ENCODE peak calls at places on chromosomes 6 and 20, in four cellular contexts. I is K562, A is HepG2, X is SK-N-SH. T is an unnamed sample.

GRCh38 chr6:32086661-32087573 is 22.2 kb downstream of the TNXB start:
- DNase-seq in A (peak), I (no peak), X (no peak), T (no peak)

GRCh38 chr6:84645563-84646266 is 118.7 kb downstream of the TBX18 start:
- DNase-seq in A (no peak), X (no peak), I (no peak), T (no peak)

GRCh38 chr6:169420912-169421543 is 167.4 kb upstream of the THBS2 start:
- DNase-seq in I (peak), X (peak), A (peak), T (peak)

GRCh38 chr6:67433124-67433523 is 1202.0 kb upstream of the ADGRB3 start:
- DNase-seq in X (no peak), A (no peak), I (no peak), T (no peak)

GRCh38 chr6:34390531-34391013 is 1.9 kb downstream of the NUDT3 start:
- DNase-seq in A (no peak), I (no peak), X (no peak), T (no peak)

GRCh38 chr20:38658879-38659612 is 57.4 kb downstream of the ARHGAP40 start:
- DNase-seq in I (peak), A (peak), X (peak), T (peak)

GRCh38 chr20:6746901-6747609 is 20.4 kb upstream of the BMP2 start:
- DNase-seq in A (peak), I (no peak), X (no peak), T (peak)

GRCh38 chr20:33812673-33813462 is 1.7 kb downstream of the CHMP4B start:
- DNase-seq in A (peak), X (peak), I (peak), T (no peak)

GRCh38 chr6:39240155-39240757 is 11.0 kb upstream of the KCNK5 start:
- DNase-seq in I (no peak), A (no peak), X (no peak), T (no peak)

GRCh38 chr6:43753570-43754183 is 16.3 kb upstream of the VEGFA start:
- DNase-seq in A (no peak), X (no peak), I (no peak), T (no peak)

GRCh38 chr6:130211697-130212096 is 11.1 kb downstream of the SAMD3 start:
- DNase-seq in A (no peak), I (no peak), X (no peak), T (no peak)

GRCh38 chr20:61537239-61537638 is 285.2 kb downstream of the CDH4 start:
- DNase-seq in X (no peak), A (no peak), I (no peak), T (no peak)

GRCh38 chr20:63963348-63963741 is 6.4 kb downstream of the ZNF512B start:
- DNase-seq in I (no peak), A (no peak), X (no peak), T (no peak)

GRCh38 chr6:149233056-149233715 is 84.3 kb upstream of the TAB2 start:
- DNase-seq in X (no peak), A (peak), I (peak), T (no peak)

GRCh38 chr20:59207742-59208357 is 44.2 kb downstream of the ZNF831 start:
- DNase-seq in A (peak), I (peak), X (peak), T (peak)

GRCh38 chr6:34416877-34417371 is 8.9 kb downstream of the RPS10 start:
- DNase-seq in A (no peak), I (no peak), X (no peak), T (no peak)

GRCh38 chr6:33668914-33669313 is 42.6 kb downstream of the UQCC2 start:
- DNase-seq in X (no peak), A (no peak), I (peak), T (no peak)

GRCh38 chr20:38791291-38791690 is 14.2 kb upstream of the PPP1R16B start:
- DNase-seq in X (no peak), A (no peak), I (no peak), T (no peak)

GRCh38 chr20:15257071-15257470 is 919.7 kb upstream of the FLRT3 start:
- DNase-seq in A (no peak), X (no peak), I (no peak), T (no peak)

GRCh38 chr20:18240997-18241396 is 47.3 kb upstream of the ZNF133 start:
- DNase-seq in A (no peak), I (no peak), X (no peak), T (no peak)

GRCh38 chr6:54003316-54003715 is 107.9 kb upstream of the MLIP start:
- DNase-seq in X (no peak), I (no peak), A (no peak), T (no peak)

GRCh38 chr6:57313711-57314471 is 3.5 kb upstream of the PRIM2 start:
- DNase-seq in I (no peak), X (no peak), A (no peak), T (no peak)

GRCh38 chr6:7129784-7130569 is 22.2 kb downstream of the RREB1 start:
- DNase-seq in I (no peak), A (peak), X (no peak), T (no peak)

GRCh38 chr6:69063401-69063800 is 428.3 kb downstream of the ADGRB3 start:
- DNase-seq in X (no peak), A (no peak), I (no peak), T (no peak)

GRCh38 chr20:35695245-35695749 is 3.9 kb downstream of the NFS1 start:
- DNase-seq in A (peak), X (no peak), I (no peak), T (no peak)

GRCh38 chr20:57383447-57384347 is 7.5 kb upstream of the RBM38 start:
- DNase-seq in X (no peak), I (no peak), A (no peak), T (no peak)

GRCh38 chr6:156783958-156784357 is 6.8 kb downstream of the ARID1B start:
- DNase-seq in I (no peak), X (no peak), A (no peak), T (no peak)

GRCh38 chr6:13846841-13847240 is 32.5 kb upstream of the MCUR1 start:
- DNase-seq in A (peak), X (peak), I (peak), T (peak)

GRCh38 chr6:25050356-25050755 is 114.6 kb upstream of the RIPOR2 start:
- DNase-seq in X (no peak), I (no peak), A (no peak), T (no peak)

GRCh38 chr6:134436281-134436815 is 118.4 kb upstream of the SGK1 start:
- DNase-seq in I (peak), A (peak), X (no peak), T (no peak)

DNA sequence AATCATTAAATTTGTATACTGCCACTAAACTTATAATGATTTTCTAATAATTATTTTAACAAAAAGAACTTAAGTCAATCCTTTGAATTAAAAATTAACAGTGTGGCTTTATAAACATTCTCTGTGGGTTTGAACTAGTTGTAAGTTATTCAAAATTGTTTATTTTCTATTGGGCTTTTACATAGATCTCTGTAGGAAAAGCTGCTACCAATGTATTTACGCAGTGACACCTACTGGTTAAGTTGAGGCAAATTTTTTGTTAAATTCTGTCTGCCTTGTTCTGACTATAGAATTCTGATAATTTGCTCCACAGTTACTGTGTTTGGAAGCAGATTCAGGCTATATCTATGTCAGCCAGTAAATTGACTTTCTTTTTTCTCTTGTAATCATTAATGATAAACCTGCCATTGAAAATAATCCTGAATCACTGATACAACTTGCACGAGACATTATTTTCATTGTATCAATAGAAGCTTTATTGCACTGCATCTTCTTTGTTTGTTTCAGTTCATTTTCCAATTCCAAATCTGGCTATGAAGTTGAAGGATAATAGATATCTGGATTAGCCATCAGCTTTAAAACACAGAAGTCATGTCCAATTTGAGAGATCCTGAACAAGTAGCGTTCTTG is 66.0 kb upstream of the UTRN start:
- DNase-seq in A (peak), I (peak), X (peak), T (no peak)
- TF ChIP-seq FOXJ3 in A (no peak), I (no peak), X (no peak), T (no peak)

DNA sequence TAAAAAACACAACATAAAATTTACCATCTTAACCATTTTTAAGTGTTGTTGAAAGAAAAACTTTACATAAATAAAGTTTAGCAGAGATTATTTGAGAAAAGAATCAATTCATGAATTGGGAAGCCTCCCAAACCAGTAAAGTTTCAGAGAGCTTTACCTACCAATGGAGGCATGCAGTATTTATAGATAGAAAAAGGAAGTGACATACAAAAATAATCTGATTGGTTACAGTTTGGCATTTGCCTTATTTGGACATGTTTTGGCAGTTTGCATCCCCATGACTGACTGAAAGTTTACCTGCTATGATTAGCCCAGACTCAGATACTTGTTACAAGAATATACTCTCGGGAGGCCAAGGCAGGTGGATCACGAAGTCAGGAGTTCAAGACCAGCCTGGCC is 3.7 kb upstream of the CMTR1 start:
- DNase-seq in I (no peak), X (no peak), A (no peak), T (no peak)
- TF ChIP-seq FOXJ3 in I (no peak), X (no peak), A (no peak), T (no peak)

DNA sequence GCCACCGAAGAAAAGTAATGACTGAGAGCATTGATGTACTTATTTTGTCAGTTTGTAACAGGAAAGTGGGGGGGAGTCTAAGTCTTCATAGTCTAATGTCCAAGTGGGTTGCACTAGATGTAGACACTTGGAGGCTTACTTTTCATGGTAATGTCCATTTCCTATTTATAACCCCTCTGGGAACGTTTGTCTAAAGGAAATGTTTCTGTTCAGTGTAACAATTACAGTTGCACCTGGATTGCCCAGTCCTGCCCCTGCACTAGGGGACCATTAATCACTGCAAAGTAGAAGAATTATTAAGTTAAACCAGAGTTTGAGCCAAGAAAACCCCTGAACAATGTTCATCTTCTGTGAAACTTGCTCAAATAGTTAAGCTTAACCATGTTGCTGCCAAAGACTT is 106.2 kb downstream of the ZNF217 start:
- DNase-seq in I (no peak), X (no peak), A (no peak), T (no peak)
- TF ChIP-seq FOXJ3 in I (no peak), X (no peak), A (no peak), T (no peak)

DNA sequence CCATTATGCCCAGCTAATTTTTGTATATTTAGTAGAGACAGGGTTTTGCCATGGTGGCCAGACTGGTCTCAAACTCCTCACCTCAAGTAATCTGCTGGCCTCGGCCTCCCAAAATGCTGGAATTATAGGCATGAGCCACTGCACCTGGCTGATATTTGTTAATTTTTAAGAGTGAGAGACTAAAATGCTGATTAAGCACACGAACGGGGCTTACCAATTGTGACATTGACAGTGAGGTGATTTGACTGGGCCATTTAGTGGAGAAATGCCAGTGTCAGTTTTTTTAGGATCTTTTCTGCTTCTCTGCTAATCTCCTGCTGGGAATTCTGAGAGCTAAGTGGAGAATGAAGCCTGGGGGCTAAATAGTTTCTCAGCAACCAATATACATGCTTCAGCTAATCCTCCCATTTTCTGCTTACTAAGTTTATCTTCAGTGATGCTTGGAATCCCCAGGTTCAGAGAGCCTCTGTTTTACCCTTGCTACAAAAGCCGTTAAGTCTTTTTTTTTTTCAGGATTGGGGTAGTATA is 9.8 kb upstream of the DEFB123 start:
- DNase-seq in I (no peak), A (no peak), X (no peak), T (no peak)
- TF ChIP-seq FOXJ3 in I (no peak), A (no peak), X (no peak), T (no peak)

GRCh38 chr6:63930848-63931247 is 295.2 kb downstream of the PHF3 start:
- DNase-seq in X (no peak), A (no peak), I (no peak), T (no peak)

GRCh38 chr6:63929111-63929510 is 293.5 kb downstream of the PHF3 start:
- DNase-seq in X (no peak), A (no peak), I (no peak), T (no peak)

GRCh38 chr6:63926950-63927349 is 291.3 kb downstream of the PHF3 start:
- DNase-seq in I (no peak), A (peak), X (no peak), T (no peak)

GRCh38 chr6:63927538-63927937 is 291.9 kb downstream of the PHF3 start:
- DNase-seq in X (no peak), I (no peak), A (no peak), T (no peak)

DNA sequence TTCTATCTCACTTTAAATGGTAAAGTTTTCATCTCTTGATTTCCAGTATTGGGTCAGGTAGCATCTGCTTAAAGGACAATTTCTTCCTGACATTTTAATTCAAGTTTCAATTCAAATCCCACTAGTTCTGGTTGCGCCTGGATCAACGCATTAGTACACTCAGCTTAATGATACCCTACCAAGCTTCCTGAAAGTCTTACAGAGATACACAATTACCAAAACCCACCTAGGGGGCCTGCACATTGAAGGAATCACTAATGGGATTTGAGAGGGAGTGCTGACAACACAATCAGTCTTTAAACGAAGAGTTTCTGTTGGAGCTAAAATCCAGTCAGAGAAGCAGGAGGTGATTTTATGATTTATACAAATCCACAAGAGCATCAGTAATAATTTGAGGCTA is 293.0 kb downstream of the PHF3 start:
- DNase-seq in I (no peak), X (no peak), A (no peak), T (no peak)
- TF ChIP-seq FOXJ3 in I (no peak), X (no peak), A (no peak), T (no peak)

GRCh38 chr6:105851181-105851580 is 235.0 kb upstream of the PRDM1 start:
- DNase-seq in A (no peak), X (no peak), I (no peak), T (peak)
- TF ChIP-seq FOXJ3 in A (no peak), X (no peak), I (no peak), T (no peak)

GRCh38 chr6:8180327-8181161 is 78.2 kb upstream of the EEF1E1 start:
- DNase-seq in X (no peak), A (no peak), I (no peak), T (no peak)

GRCh38 chr6:8182857-8183256 is 80.5 kb upstream of the EEF1E1 start:
- DNase-seq in A (no peak), I (no peak), X (no peak), T (no peak)

GRCh38 chr6:8183266-8183665 is 80.9 kb upstream of the EEF1E1 start:
- DNase-seq in A (no peak), I (no peak), X (no peak), T (no peak)

GRCh38 chr6:8181162-8181909 is 79.0 kb upstream of the EEF1E1 start:
- DNase-seq in A (no peak), I (no peak), X (no peak), T (no peak)

DNA sequence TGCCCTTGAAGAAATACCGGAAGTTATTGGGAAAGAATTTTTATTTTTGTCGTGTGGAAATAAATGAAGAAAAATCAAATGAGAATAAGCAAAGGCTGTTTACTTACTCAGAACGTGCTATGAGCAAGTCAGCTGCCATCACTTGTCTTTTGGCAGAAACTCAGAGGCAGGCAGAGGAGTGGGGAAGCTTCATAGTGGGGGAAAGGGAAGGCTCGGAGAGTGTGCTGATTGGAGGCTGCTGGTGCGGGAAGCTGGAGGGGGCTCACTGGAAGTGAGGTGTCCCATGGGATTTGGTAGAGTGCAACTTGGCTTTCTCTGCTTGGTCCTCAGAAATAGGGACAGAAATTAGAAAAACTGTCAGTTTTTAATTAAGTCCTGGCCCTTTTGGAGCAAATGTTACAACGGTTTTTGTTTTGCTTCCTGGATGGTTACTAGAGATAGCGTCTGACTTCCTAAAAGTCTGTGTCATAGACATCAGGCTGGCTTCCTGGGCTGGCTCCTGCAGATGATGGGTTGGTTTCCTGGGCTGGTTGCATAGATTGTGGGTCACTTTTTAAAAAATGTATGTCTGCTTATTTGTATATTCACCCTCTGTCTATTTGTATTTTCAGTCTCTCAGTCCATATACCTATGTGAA is 80.0 kb upstream of the EEF1E1 start:
- DNase-seq in I (no peak), A (no peak), X (no peak), T (no peak)
- TF ChIP-seq FOXJ3 in I (no peak), A (no peak), X (no peak), T (no peak)

GRCh38 chr20:49904440-49905214 is 10.7 kb downstream of the SPATA2 start:
- DNase-seq in X (no peak), I (peak), A (peak), T (no peak)

GRCh38 chr20:49899551-49900383 is 15.6 kb downstream of the SPATA2 start:
- DNase-seq in X (no peak), I (no peak), A (no peak), T (no peak)

GRCh38 chr20:49905415-49906091 is 9.8 kb downstream of the SPATA2 start:
- DNase-seq in X (no peak), I (no peak), A (no peak), T (no peak)

GRCh38 chr20:49906101-49906604 is 9.2 kb downstream of the SPATA2 start:
- DNase-seq in I (peak), X (no peak), A (no peak), T (no peak)

GRCh38 chr20:49901588-49901987 is 13.7 kb downstream of the SPATA2 start:
- DNase-seq in X (no peak), A (no peak), I (no peak), T (no peak)
- TF ChIP-seq FOXJ3 in X (no peak), A (no peak), I (no peak), T (no peak)

GRCh38 chr6:109718991-109719390 is 27.9 kb downstream of the FIG4 start:
- DNase-seq in A (no peak), X (no peak), I (no peak), T (no peak)

GRCh38 chr6:109717971-109718370 is 26.9 kb downstream of the FIG4 start:
- DNase-seq in A (no peak), I (no peak), X (no peak), T (no peak)

GRCh38 chr6:109720336-109720735 is 29.2 kb downstream of the FIG4 start:
- DNase-seq in I (no peak), A (no peak), X (no peak), T (no peak)

DNA sequence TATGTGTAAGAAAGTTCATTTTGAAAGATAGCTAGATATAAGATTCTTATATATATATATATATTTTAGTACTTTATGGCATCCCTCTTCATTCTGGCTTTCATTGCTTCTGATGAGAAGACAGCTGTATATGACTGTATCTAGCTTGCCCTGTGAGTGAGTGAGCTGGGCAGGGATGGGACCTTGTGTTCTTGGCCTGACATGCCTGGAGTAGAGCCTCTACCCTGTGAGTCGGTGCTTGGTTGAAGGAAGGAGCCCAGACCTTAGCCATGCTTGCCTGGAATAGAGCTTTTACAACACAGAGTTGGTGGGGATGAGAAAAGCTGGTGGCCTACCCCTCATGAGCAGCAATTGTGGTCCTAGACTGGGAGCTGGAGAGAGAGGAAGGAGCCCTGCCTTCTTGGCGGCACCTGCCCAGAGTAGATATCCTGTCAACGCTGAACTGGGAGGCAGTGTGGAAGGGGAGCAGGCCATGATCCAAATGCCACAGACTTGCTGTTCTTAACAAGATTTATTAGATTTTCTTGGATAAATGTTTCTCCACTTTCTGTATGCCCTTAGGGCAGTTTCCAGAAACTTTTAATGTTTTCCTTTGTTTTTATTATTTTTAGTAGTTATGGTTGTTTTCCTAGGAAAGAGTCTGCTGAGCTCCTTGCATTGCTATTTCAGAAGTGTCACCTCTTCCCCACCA is 31.6 kb downstream of the FIG4 start:
- DNase-seq in A (no peak), X (no peak), I (no peak), T (no peak)
- TF ChIP-seq FOXJ3 in A (no peak), X (no peak), I (no peak), T (no peak)